ENCODE peak calls at places on chromosomes 4 and X, in eight cellular contexts. N, L, H, Y, S, F, B and T are unnamed samples.

GRCh38 chr4:7323872-7324650 is 110.7 kb downstream of the PSAPL1 start:
- DNase-seq in Y (no peak), N (no peak), L (no peak), B (no peak), F (peak; percentile 4), H (no peak), S (no peak), T (no peak)

GRCh38 chr4:10971800-10972398 is 287.3 kb upstream of the CLNK start:
- DNase-seq in H (no peak), B (no peak), F (no peak), Y (no peak), N (no peak), S (no peak), L (no peak), T (no peak)

GRCh38 chrX:5730561-5730960 is 498.1 kb downstream of the NLGN4X start:
- DNase-seq in H (no peak), L (no peak), B (no peak), F (no peak), Y (no peak), N (no peak), S (no peak), T (no peak)

GRCh38 chr4:67918428-67918827 is 34.6 kb upstream of the TMPRSS11D start:
- DNase-seq in Y (no peak), S (no peak), L (no peak), N (no peak), F (no peak), H (no peak), B (peak; percentile 18), T (peak; percentile 51)

GRCh38 chr4:111775908-111776307 is 369.3 kb upstream of the FAM241A start:
- DNase-seq in H (no peak), N (no peak), B (peak; percentile 5), Y (no peak), F (no peak), S (no peak), L (no peak), T (no peak)

GRCh38 chrX:97860206-97860605 is 976.5 kb downstream of the RPA4 start:
- DNase-seq in L (no peak), H (no peak), F (no peak), N (no peak), B (peak; percentile 13), S (no peak), Y (no peak), T (no peak)

GRCh38 chrX:18353931-18354368 is 538 bp downstream of the SCML2 start:
- DNase-seq in N (no peak), Y (no peak), H (peak; percentile 22), S (no peak), L (peak; percentile 25), F (no peak), B (no peak), T (no peak)

GRCh38 chrX:40947276-40947675 is 138.0 kb upstream of the USP9X start:
- DNase-seq in L (no peak), S (no peak), N (no peak), B (no peak), Y (no peak), F (no peak), H (no peak), T (no peak)

GRCh38 chrX:129230850-129231512 is 292.3 kb downstream of the SMARCA1 start:
- DNase-seq in L (no peak), S (no peak), B (no peak), F (no peak), H (no peak), Y (no peak), N (no peak), T (no peak)

GRCh38 chr4:41216294-41217019 is 2.1 kb upstream of the APBB2 start:
- DNase-seq in F (no peak), H (peak; percentile 64), S (peak; percentile 89), B (peak; percentile 94), N (peak; percentile 80), Y (peak; percentile 94), L (peak; percentile 47), T (peak; percentile 85)

GRCh38 chr4:6955261-6955911 is 45.8 kb downstream of the TBC1D14 start:
- DNase-seq in N (no peak), S (no peak), H (no peak), B (peak; percentile 23), L (no peak), Y (peak; percentile 86), F (no peak), T (no peak)